ENCODE peak calls at places on chromosome 1, in seven cellular contexts. One of them, this sample, is unnamed.

GRCh38 chr1:91742848-91743292 is 143.1 kb downstream of the TGFBR3 start:
- DNase-seq in fibroblast of lung: peak
- DNase-seq in bronchial epithelial cell: peak
- DNase-seq in coronary artery: no peak
- DNase-seq in adipocyte: no peak
- DNase-seq in stimulated activated naive CD8-positive, alpha-beta T cell treated with anti-CD3 and anti-CD28 coated beads, Interleukin-15, amount 100 ng/mL, for 72 hours: no peak
- DNase-seq in activated CD4-positive, CD25-positive, alpha-beta regulatory T cell treated with anti-CD3 and anti-CD28 coated beads, Interleukin-2, amount 50 U/mL, for 72 hours: no peak
- DNase-seq in this sample: peak

GRCh38 chr1:5637171-5637570 is 355.1 kb downstream of the NPHP4 start:
- DNase-seq in coronary artery: peak
- DNase-seq in bronchial epithelial cell: peak
- DNase-seq in adipocyte: no peak
- DNase-seq in stimulated activated naive CD8-positive, alpha-beta T cell treated with anti-CD3 and anti-CD28 coated beads, Interleukin-15, amount 100 ng/mL, for 72 hours: no peak
- DNase-seq in activated CD4-positive, CD25-positive, alpha-beta regulatory T cell treated with anti-CD3 and anti-CD28 coated beads, Interleukin-2, amount 50 U/mL, for 72 hours: no peak
- DNase-seq in fibroblast of lung: no peak
- DNase-seq in this sample: peak

GRCh38 chr1:234535763-234536515 is 57.0 kb upstream of the TARBP1 start:
- DNase-seq in adipocyte: peak
- DNase-seq in bronchial epithelial cell: no peak
- DNase-seq in coronary artery: peak
- DNase-seq in stimulated activated naive CD8-positive, alpha-beta T cell treated with anti-CD3 and anti-CD28 coated beads, Interleukin-15, amount 100 ng/mL, for 72 hours: no peak
- DNase-seq in fibroblast of lung: peak
- DNase-seq in activated CD4-positive, CD25-positive, alpha-beta regulatory T cell treated with anti-CD3 and anti-CD28 coated beads, Interleukin-2, amount 50 U/mL, for 72 hours: no peak
- DNase-seq in this sample: peak

GRCh38 chr1:243341074-243341473 is 85.2 kb downstream of the SDCCAG8 start:
- DNase-seq in fibroblast of lung: no peak
- DNase-seq in bronchial epithelial cell: no peak
- DNase-seq in activated CD4-positive, CD25-positive, alpha-beta regulatory T cell treated with anti-CD3 and anti-CD28 coated beads, Interleukin-2, amount 50 U/mL, for 72 hours: no peak
- DNase-seq in stimulated activated naive CD8-positive, alpha-beta T cell treated with anti-CD3 and anti-CD28 coated beads, Interleukin-15, amount 100 ng/mL, for 72 hours: no peak
- DNase-seq in adipocyte: no peak
- DNase-seq in coronary artery: no peak
- DNase-seq in this sample: no peak

GRCh38 chr1:41282679-41283317 is 40.7 kb upstream of the SCMH1 start:
- DNase-seq in activated CD4-positive, CD25-positive, alpha-beta regulatory T cell treated with anti-CD3 and anti-CD28 coated beads, Interleukin-2, amount 50 U/mL, for 72 hours: no peak
- DNase-seq in bronchial epithelial cell: peak
- DNase-seq in stimulated activated naive CD8-positive, alpha-beta T cell treated with anti-CD3 and anti-CD28 coated beads, Interleukin-15, amount 100 ng/mL, for 72 hours: peak
- DNase-seq in coronary artery: no peak
- DNase-seq in fibroblast of lung: peak
- DNase-seq in adipocyte: peak
- DNase-seq in this sample: peak

GRCh38 chr1:66012076-66012769 is 219.5 kb downstream of the PDE4B start:
- DNase-seq in activated CD4-positive, CD25-positive, alpha-beta regulatory T cell treated with anti-CD3 and anti-CD28 coated beads, Interleukin-2, amount 50 U/mL, for 72 hours: no peak
- DNase-seq in coronary artery: no peak
- DNase-seq in fibroblast of lung: peak
- DNase-seq in adipocyte: peak
- DNase-seq in stimulated activated naive CD8-positive, alpha-beta T cell treated with anti-CD3 and anti-CD28 coated beads, Interleukin-15, amount 100 ng/mL, for 72 hours: no peak
- DNase-seq in bronchial epithelial cell: no peak
- DNase-seq in this sample: no peak

GRCh38 chr1:3676581-3677410 is 24.5 kb downstream of the TP73 start:
- DNase-seq in stimulated activated naive CD8-positive, alpha-beta T cell treated with anti-CD3 and anti-CD28 coated beads, Interleukin-15, amount 100 ng/mL, for 72 hours: peak
- DNase-seq in fibroblast of lung: no peak
- DNase-seq in adipocyte: no peak
- DNase-seq in bronchial epithelial cell: no peak
- DNase-seq in coronary artery: no peak
- DNase-seq in activated CD4-positive, CD25-positive, alpha-beta regulatory T cell treated with anti-CD3 and anti-CD28 coated beads, Interleukin-2, amount 50 U/mL, for 72 hours: no peak
- DNase-seq in this sample: no peak

GRCh38 chr1:30378991-30379581 is 344.3 kb downstream of the MATN1 start:
- DNase-seq in activated CD4-positive, CD25-positive, alpha-beta regulatory T cell treated with anti-CD3 and anti-CD28 coated beads, Interleukin-2, amount 50 U/mL, for 72 hours: no peak
- DNase-seq in fibroblast of lung: peak
- DNase-seq in adipocyte: peak
- DNase-seq in stimulated activated naive CD8-positive, alpha-beta T cell treated with anti-CD3 and anti-CD28 coated beads, Interleukin-15, amount 100 ng/mL, for 72 hours: no peak
- DNase-seq in bronchial epithelial cell: peak
- DNase-seq in coronary artery: peak
- DNase-seq in this sample: peak

GRCh38 chr1:43867946-43868740 is 65.5 kb upstream of the ARTN start:
- DNase-seq in bronchial epithelial cell: peak
- DNase-seq in activated CD4-positive, CD25-positive, alpha-beta regulatory T cell treated with anti-CD3 and anti-CD28 coated beads, Interleukin-2, amount 50 U/mL, for 72 hours: no peak
- DNase-seq in adipocyte: peak
- DNase-seq in coronary artery: peak
- DNase-seq in fibroblast of lung: peak
- DNase-seq in stimulated activated naive CD8-positive, alpha-beta T cell treated with anti-CD3 and anti-CD28 coated beads, Interleukin-15, amount 100 ng/mL, for 72 hours: no peak
- DNase-seq in this sample: peak

This sample was measured in cardiac fibroblast.